ENCODE peak calls at places on chromosomes 4 and X, in four cellular contexts. I is right lobe of liver, Y is neural progenitor cell, W is suprapubic skin. H is an unnamed sample.

GRCh38 chr4:118968813-118969212 is 80.2 kb downstream of the SYNPO2 start:
- DNase-seq in I (no peak), Y (no peak), W (no peak), H (no peak)

GRCh38 chr4:83876047-83876446 is 340.1 kb downstream of the GPAT3 start:
- DNase-seq in I (no peak), Y (peak), W (no peak), H (no peak)

GRCh38 chrX:40148439-40149285 is 50.9 kb upstream of the BCOR start:
- DNase-seq in I (no peak), Y (peak), W (no peak), H (peak)

GRCh38 chrX:119062750-119063374 is 9.9 kb upstream of the CT47C1 start:
- DNase-seq in I (no peak), Y (peak), W (no peak), H (no peak)

GRCh38 chr4:75555294-75556164 is at the start of gene ODAPH:
- DNase-seq in I (no peak), Y (no peak), W (no peak), H (no peak)

GRCh38 chr4:77579406-77580076 is 26.1 kb upstream of the CXCL13 start:
- DNase-seq in I (no peak), Y (no peak), W (no peak), H (no peak)

GRCh38 chrX:12210921-12211320 is 72.6 kb downstream of the FRMPD4 start:
- DNase-seq in I (no peak), Y (no peak), W (no peak), H (no peak)

GRCh38 chr4:182881928-182882327 is 35.3 kb downstream of the DCTD start:
- DNase-seq in I (peak), Y (no peak), W (no peak), H (no peak)

GRCh38 chrX:54482839-54483593 is 13.0 kb downstream of the FGD1 start:
- DNase-seq in I (no peak), Y (peak), W (no peak), H (peak)

GRCh38 chr4:102169345-102169744 is 175.9 kb downstream of the SLC39A8 start:
- DNase-seq in I (no peak), Y (peak), W (no peak), H (peak)

GRCh38 chrX:100424012-100424411 is 13.9 kb upstream of the PCDH19 start:
- DNase-seq in I (no peak), Y (peak), W (no peak), H (no peak)

GRCh38 chr4:11286533-11286932 is 142.2 kb downstream of the HS3ST1 start:
- DNase-seq in I (no peak), Y (no peak), W (no peak), H (no peak)

GRCh38 chr4:6916587-6917444 is 7.2 kb downstream of the TBC1D14 start:
- DNase-seq in I (peak), Y (no peak), W (no peak), H (no peak)

GRCh38 chrX:103211012-103211715 is 3.7 kb upstream of the BEX4 start:
- DNase-seq in I (no peak), Y (peak), W (no peak), H (peak)

GRCh38 chr4:183747931-183748664 is 89.0 kb downstream of the TRAPPC11 start:
- DNase-seq in I (no peak), Y (no peak), W (no peak), H (no peak)

GRCh38 chrX:134737061-134737460 is 78.8 kb upstream of the PLAC1 start:
- DNase-seq in I (no peak), Y (no peak), W (no peak), H (no peak)

GRCh38 chr4:5568931-5569330 is 139.4 kb downstream of the EVC2 start:
- DNase-seq in I (no peak), Y (no peak), W (no peak), H (no peak)

GRCh38 chrX:129653985-129654651 is 638 bp downstream of the APLN start:
- DNase-seq in I (no peak), Y (no peak), W (no peak), H (no peak)

GRCh38 chrX:129842510-129843208 is 1.0 kb downstream of the ZDHHC9 start:
- DNase-seq in I (peak), Y (peak), W (no peak), H (peak)

GRCh38 chr4:504076-504475 is 5.1 kb downstream of the PIGG start:
- DNase-seq in I (no peak), Y (no peak), W (no peak), H (no peak)

GRCh38 chrX:15349046-15349445 is 13.7 kb upstream of the PIGA start:
- DNase-seq in I (no peak), Y (peak), W (no peak), H (peak)

GRCh38 chrX:69285881-69286545 is 120.8 kb upstream of the PJA1 start:
- DNase-seq in I (peak), Y (peak), W (no peak), H (peak)

GRCh38 chrX:153598541-153599191 is at the start of gene CCNQ:
- DNase-seq in I (peak), Y (peak), W (no peak), H (no peak)

GRCh38 chr4:173526034-173526482 is 4.0 kb downstream of the HAND2 start:
- DNase-seq in I (no peak), Y (peak), W (no peak), H (no peak)

GRCh38 chr4:105715692-105716278 is 7.2 kb downstream of the GSTCD start:
- DNase-seq in I (no peak), Y (peak), W (no peak), H (no peak)

GRCh38 chr4:126825083-126825482 is 807.7 kb upstream of the INTU start:
- DNase-seq in I (no peak), Y (no peak), W (no peak), H (no peak)

GRCh38 chr4:72286185-72286584 is 254.4 kb downstream of the NPFFR2 start:
- DNase-seq in I (no peak), Y (no peak), W (no peak), H (no peak)
- TF ChIP-seq CTCF in I (peak), Y (peak), W (no peak), H (peak)

GRCh38 chr4:73258668-73259551 is at the start of gene ANKRD17:
- DNase-seq in I (peak), Y (peak), W (peak), H (peak)
- TF ChIP-seq CTCF in I (peak), Y (peak), W (peak), H (no peak)

GRCh38 chrX:6371353-6371752 is 142.7 kb upstream of the NLGN4X start:
- DNase-seq in I (no peak), Y (no peak), W (no peak), H (no peak)
- TF ChIP-seq CTCF in I (no peak), Y (no peak), W (no peak), H (no peak)

DNA sequence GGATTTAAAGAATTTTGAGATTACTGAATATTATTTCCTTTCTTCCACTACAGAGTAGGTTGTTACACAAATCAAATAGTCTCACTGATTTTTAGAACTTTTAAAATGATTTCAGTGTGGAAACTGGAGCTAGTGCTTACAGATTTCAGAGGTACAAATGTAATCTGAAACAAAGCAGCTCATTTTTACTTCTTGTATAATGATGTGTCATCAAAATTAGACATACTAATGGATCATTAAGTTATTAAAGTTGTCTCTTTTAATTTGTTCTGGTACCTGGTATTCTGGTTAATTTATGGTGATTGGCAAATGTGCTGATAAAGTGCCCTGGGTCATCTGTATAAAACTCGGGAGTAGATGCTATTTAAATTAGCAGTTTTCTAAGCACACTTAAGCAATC is 1528.3 kb downstream of the RPA4 start:
- DNase-seq in I (no peak), Y (no peak), W (no peak), H (no peak)
- TF ChIP-seq CTCF in I (no peak), Y (no peak), W (no peak), H (no peak)

DNA sequence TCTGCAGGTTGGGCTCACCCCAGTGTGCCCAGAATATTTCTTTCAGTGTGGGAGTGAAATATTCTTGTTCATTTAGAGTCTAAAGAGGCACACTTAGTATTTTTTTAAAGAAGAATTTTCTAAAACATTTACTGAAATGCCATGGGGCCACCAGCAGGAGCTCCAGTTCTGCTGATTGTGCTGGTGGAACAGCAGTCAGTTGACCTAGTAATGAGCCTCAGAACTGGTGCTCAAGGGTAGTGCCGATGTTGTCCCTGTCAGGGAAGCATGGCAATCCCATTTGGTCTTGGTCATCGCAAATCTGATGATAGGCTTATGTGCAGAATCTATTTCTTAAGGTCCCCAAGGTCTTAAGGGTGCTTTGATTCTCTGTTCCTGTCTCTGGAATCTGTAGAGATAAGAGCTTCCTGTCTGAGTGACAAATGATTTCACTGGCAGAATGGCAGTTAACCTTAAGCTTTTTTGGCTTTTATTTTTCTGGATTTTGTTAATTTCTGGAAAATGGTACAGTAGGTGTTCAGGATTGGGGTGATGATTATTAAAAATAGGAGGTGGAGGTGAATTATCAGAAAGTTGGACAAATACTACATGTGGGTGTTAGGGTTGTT is 31.3 kb downstream of the JADE1 start:
- DNase-seq in I (no peak), Y (no peak), W (no peak), H (no peak)
- TF ChIP-seq CTCF in I (no peak), Y (no peak), W (no peak), H (no peak)

GRCh38 chrX:85109235-85109634 is 105.6 kb downstream of the APOOL start:
- DNase-seq in I (no peak), Y (peak), W (no peak), H (peak)
- TF ChIP-seq CTCF in I (peak), Y (peak), W (no peak), H (no peak)